ENCODE peak calls at places on chromosomes 6 and 20, in nine cellular contexts. I is NB4, T is A549, Q is pancreas, D is upper lobe of right lung, O is neural progenitor cell, A is brain microvascular endothelial cell, R is heart right ventricle, F is HFF-Myc. N is an unnamed sample.
A peak's percentile ranks its signal among the peaks of the same experiment; 100 is the strongest.

GRCh38 chr6:163950159-163950558 is 535.6 kb downstream of the QKI start:
- DNase-seq in D (no peak), R (no peak), Q (no peak), T (no peak), I (peak; percentile 33), O (no peak), A (peak; percentile 23), F (no peak), N (no peak)

GRCh38 chr20:52379723-52380336 is 188.3 kb upstream of the ZFP64 start:
- DNase-seq in F (no peak), I (peak; percentile 20), T (peak; percentile 25), D (peak; percentile 72), Q (peak; percentile 39), O (peak; percentile 45), A (peak; percentile 27), R (peak; percentile 15), N (no peak)

GRCh38 chr6:89536230-89536629 is 102.3 kb downstream of the LYRM2 start:
- DNase-seq in A (no peak), O (peak; percentile 55), Q (no peak), T (no peak), F (peak; percentile 37), D (no peak), I (no peak), R (no peak), N (no peak)

GRCh38 chr20:48456361-48457184 is 371.2 kb downstream of the PREX1 start:
- DNase-seq in Q (no peak), A (no peak), D (peak; percentile 23), R (no peak), T (no peak), I (no peak), O (peak; percentile 86), F (no peak), N (no peak)

GRCh38 chr20:49372095-49372734 is 94.4 kb upstream of the ZNFX1 start:
- DNase-seq in T (no peak), A (no peak), D (no peak), R (no peak), O (no peak), F (no peak), I (no peak), Q (no peak), N (no peak)

GRCh38 chr6:111072801-111073360 is 14.4 kb upstream of the SLC16A10 start:
- DNase-seq in Q (no peak), T (no peak), D (no peak), O (no peak), F (no peak), R (no peak), A (no peak), I (no peak), N (no peak)

GRCh38 chr6:69155467-69155866 is 520.4 kb downstream of the ADGRB3 start:
- DNase-seq in D (no peak), O (no peak), T (no peak), R (no peak), Q (no peak), F (no peak), I (no peak), A (no peak), N (no peak)

GRCh38 chr6:43891072-43891870 is 121.3 kb downstream of the VEGFA start:
- DNase-seq in D (no peak), Q (no peak), T (no peak), R (no peak), I (no peak), A (no peak), O (peak; percentile 26), F (no peak), N (no peak)

GRCh38 chr6:56888687-56889086 is 66.2 kb upstream of the BEND6 start:
- DNase-seq in A (no peak), D (no peak), I (no peak), F (no peak), O (no peak), T (no peak), Q (no peak), R (no peak), N (no peak)

GRCh38 chr6:33313709-33314514 is at the start of gene TAPBP:
- DNase-seq in Q (peak; percentile 54), R (peak; percentile 70), A (peak; percentile 45), O (peak; percentile 50), F (no peak), T (peak; percentile 44), I (peak; percentile 81), D (peak; percentile 83), N (peak; percentile 83)

GRCh38 chr6:124679392-124679791 is 282.8 kb upstream of the RNF217 start:
- DNase-seq in F (no peak), D (no peak), O (no peak), R (no peak), I (no peak), T (no peak), Q (no peak), A (no peak), N (no peak)

GRCh38 chr6:84618046-84618752 is 146.2 kb downstream of the TBX18 start:
- DNase-seq in R (no peak), T (no peak), O (no peak), A (peak; percentile 67), F (peak; percentile 57), I (no peak), D (no peak), Q (no peak), N (peak; percentile 29)

GRCh38 chr20:32336918-32337347 is 21.2 kb upstream of the ASXL1 start:
- DNase-seq in R (no peak), A (no peak), O (peak; percentile 43), D (no peak), Q (no peak), I (peak; percentile 85), T (peak; percentile 57), F (no peak), N (no peak)

GRCh38 chr20:63471002-63471718 is 1.3 kb downstream of the KCNQ2 start:
- DNase-seq in O (peak; percentile 55), I (no peak), T (no peak), R (no peak), Q (no peak), A (no peak), D (no peak), F (no peak), N (no peak)

GRCh38 chr20:63473555-63474449 is 1.3 kb upstream of the KCNQ2 start:
- DNase-seq in F (no peak), O (no peak), Q (no peak), R (no peak), D (no peak), I (peak; percentile 37), T (no peak), A (no peak), N (no peak)

GRCh38 chr20:63472862-63473390 is 471 bp upstream of the KCNQ2 start:
- DNase-seq in I (no peak), A (no peak), T (no peak), Q (no peak), O (no peak), F (no peak), R (no peak), D (no peak), N (no peak)

GRCh38 chr20:63471719-63472158 is 716 bp downstream of the KCNQ2 start:
- DNase-seq in I (no peak), Q (no peak), F (no peak), T (no peak), D (no peak), A (no peak), R (no peak), O (peak; percentile 67), N (no peak)

GRCh38 chr20:63472159-63472811 is at the start of gene KCNQ2:
- DNase-seq in D (no peak), O (peak; percentile 74), Q (no peak), F (no peak), T (no peak), A (no peak), I (no peak), R (no peak), N (no peak)
- TF ChIP-seq CTCF in D (no peak), O (no peak), Q (no peak), F (no peak), T (no peak), A (no peak), I (no peak), R (no peak), N (no peak)

DNA sequence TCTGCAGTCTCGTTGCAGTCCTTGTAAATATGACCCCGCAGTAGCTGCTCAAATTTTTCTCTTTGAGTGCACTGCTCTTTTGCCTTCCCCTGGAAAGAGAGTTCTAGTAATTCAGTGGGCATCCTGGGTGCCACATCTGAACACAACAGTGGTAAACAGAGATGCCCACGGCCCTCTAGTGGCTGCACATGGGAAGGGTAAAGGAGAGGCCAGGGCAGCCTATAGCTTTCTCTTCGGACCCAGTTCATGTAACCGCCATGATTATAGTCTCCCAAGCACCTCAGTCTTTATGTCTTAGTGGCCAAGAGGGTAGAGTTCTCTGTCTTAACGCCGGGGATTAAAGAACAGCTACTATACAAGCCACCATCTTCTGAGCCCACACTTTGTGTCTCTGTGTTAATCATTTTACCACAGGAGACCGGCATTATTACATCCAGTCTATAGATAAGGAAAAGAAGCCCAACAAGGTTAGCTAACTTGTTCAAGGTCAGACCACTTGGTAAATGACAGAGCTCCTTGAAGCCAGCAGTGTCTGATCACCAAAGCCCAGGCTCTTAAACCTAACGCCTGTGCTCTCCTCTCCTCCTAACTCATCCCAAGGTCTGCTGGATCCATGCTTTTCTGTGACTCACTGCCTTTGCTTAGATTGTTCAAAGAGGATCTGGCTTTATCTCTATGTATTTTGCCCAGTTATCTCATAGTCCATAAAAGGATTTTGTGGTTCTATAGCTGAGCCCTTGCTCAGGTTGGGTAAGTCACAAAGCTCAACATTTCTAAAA is 81.8 kb downstream of the ISM1 start:
- DNase-seq in R (no peak), I (peak; percentile 37), O (peak; percentile 52), D (no peak), T (peak; percentile 44), A (peak; percentile 10), F (no peak), Q (peak; percentile 35), N (no peak)
- TF ChIP-seq CTCF in R (peak; percentile 44), I (peak; percentile 87), O (peak; percentile 82), D (peak; percentile 70), T (peak; percentile 53), A (peak; percentile 86), F (peak; percentile 81), Q (peak; percentile 26), N (peak; percentile 29)

GRCh38 chr20:63846128-63846771 is 15.0 kb upstream of the ABHD16B start:
- DNase-seq in R (peak; percentile 90), I (peak; percentile 46), D (no peak), T (no peak), F (no peak), Q (peak; percentile 23), A (no peak), O (peak; percentile 66), N (no peak)
- TF ChIP-seq CTCF in R (no peak), I (no peak), D (no peak), T (no peak), F (no peak), Q (no peak), A (no peak), O (no peak), N (no peak)

DNA sequence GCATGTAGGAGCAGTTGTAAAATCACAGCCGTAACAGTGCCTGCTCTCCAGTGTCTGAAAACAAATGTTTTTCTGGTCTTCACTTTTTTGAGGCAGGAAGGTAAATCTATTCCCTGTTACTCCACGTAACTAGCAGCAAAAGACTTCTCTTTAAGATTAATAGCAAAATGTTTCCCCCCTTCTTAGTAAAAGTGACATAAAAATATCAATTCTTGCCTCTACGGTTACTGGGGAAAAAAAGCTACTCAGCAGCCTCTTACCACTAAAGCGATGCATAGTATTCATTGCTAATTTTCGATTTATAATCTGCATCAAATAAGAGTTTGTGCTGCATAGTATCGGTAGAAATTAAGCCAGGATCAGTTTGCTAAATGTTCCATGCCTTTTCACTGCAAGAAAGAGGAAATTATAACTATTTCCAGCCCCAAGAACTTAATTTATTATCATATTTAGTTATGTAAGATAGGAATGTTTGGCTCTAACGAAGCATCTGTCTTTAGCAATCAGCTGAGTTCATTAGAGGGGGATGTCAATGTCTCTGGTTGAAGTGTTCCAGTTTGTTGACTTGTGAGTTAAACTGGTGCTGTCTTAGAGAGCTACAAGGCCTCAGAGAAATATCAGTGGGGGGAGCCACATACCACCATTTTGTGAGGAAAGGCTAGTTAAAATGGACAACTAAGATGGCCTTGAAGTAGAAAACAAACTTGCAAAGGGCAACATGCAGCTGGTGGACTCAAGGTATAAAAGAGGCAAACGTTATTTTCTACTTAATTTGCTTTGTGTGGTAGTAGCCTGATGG is 630 bp upstream of the TSPYL1 start:
- DNase-seq in Q (no peak), I (peak; percentile 40), A (no peak), F (no peak), O (no peak), R (no peak), D (no peak), T (peak; percentile 18), N (no peak)
- TF ChIP-seq CTCF in Q (no peak), I (no peak), A (no peak), F (no peak), O (no peak), R (no peak), D (no peak), T (no peak), N (no peak)

N was measured in tibial artery.